ENCODE peak calls at places on chromosomes 2 and 18, in four cellular contexts. J is WTC11, H is K562, C is HepG2. E is an unnamed sample.

GRCh38 chr2:143422681-143423080 is 293.5 kb downstream of the ARHGAP15 start:
- DNase-seq in H (no peak), J (no peak), C (no peak), E (no peak)

GRCh38 chr18:58856881-58857280 is 7.8 kb upstream of the ZNF532 start:
- DNase-seq in H (no peak), C (no peak), J (no peak), E (no peak)

GRCh38 chr2:47796090-47796697 is 13.2 kb downstream of the MSH6 start:
- DNase-seq in C (no peak), H (no peak), J (no peak), E (no peak)

GRCh38 chr2:43611987-43612894 is 16.4 kb upstream of the THADA start:
- DNase-seq in C (peak; percentile 73), H (peak; percentile 71), J (peak; percentile 78), E (peak; percentile 69)

GRCh38 chr18:864872-865273 is 39.8 kb upstream of the ADCYAP1 start:
- DNase-seq in C (peak; percentile 60), J (peak; percentile 80), H (peak; percentile 73), E (peak; percentile 72)

GRCh38 chr2:88874063-88874657 is 182.7 kb downstream of the RPIA start:
- DNase-seq in C (peak; percentile 53), J (peak; percentile 26), H (peak; percentile 49), E (peak; percentile 47)

GRCh38 chr2:149729575-149729974 is 142.0 kb upstream of the MMADHC start:
- DNase-seq in J (no peak), H (no peak), C (no peak), E (no peak)

GRCh38 chr2:68290825-68291224 is 28.9 kb downstream of the CNRIP1 start:
- DNase-seq in C (no peak), H (no peak), J (no peak), E (no peak)

GRCh38 chr2:240139666-240140393 is 628 bp downstream of the OTOS start:
- DNase-seq in H (no peak), J (no peak), C (no peak), E (no peak)

GRCh38 chr2:240138275-240138984 is 2.0 kb downstream of the OTOS start:
- DNase-seq in H (no peak), J (no peak), C (no peak), E (no peak)

GRCh38 chr2:240140511-240140910 is at the start of gene OTOS:
- DNase-seq in J (no peak), H (no peak), C (no peak), E (no peak)

GRCh38 chr2:240137596-240138274 is 1.6 kb upstream of the COPS9 start:
- DNase-seq in J (no peak), H (no peak), C (no peak), E (no peak)

GRCh38 chr2:240139011-240139441 is 1.4 kb downstream of the OTOS start:
- DNase-seq in J (no peak), H (no peak), C (no peak), E (no peak)
- TF ChIP-seq ELF4 in J (no peak), H (no peak), C (no peak), E (no peak)

GRCh38 chr2:11767779-11768178 is 21.3 kb downstream of the LPIN1 start:
- DNase-seq in H (no peak), J (no peak), C (no peak), E (no peak)

GRCh38 chr2:11764920-11765319 is 18.5 kb downstream of the LPIN1 start:
- DNase-seq in C (no peak), J (no peak), H (no peak), E (no peak)

GRCh38 chr2:11764359-11764758 is 17.9 kb downstream of the LPIN1 start:
- DNase-seq in H (no peak), C (no peak), J (no peak), E (no peak)

GRCh38 chr2:11766016-11766415 is 19.6 kb downstream of the LPIN1 start:
- DNase-seq in H (no peak), C (no peak), J (no peak), E (no peak)

GRCh38 chr2:11765501-11765900 is 19.1 kb downstream of the LPIN1 start:
- DNase-seq in J (no peak), C (no peak), H (no peak), E (no peak)
- TF ChIP-seq ELF4 in J (no peak), C (no peak), H (no peak), E (no peak)

DNA sequence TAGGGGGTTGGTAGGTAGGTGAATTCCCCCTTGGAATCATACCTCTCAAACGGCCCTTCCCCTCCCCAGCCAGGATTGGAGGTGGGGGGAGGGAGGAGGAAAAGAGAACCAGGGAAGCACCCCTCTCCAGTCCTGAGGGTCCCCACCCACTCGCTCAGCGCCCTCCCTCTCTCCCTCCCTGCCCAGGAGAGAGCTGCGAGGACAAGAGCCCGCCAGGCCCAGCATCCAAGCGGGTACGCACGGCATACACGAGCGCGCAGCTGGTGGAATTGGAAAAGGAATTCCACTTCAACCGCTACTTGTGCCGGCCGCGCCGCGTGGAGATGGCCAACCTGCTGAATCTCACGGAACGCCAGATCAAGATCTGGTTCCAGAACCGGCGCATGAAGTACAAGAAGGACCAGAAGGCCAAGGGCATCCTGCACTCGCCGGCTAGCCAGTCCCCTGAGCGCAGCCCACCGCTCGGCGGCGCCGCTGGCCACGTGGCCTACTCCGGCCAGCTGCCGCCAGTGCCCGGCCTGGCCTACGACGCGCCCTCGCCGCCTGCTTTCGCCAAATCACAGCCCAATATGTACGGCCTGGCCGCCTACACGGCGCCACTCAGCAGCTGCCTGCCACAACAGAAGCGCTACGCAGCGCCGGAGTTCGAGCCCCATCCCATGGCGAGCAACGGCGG is 14.4 kb downstream of the HOXD3 start:
- DNase-seq in H (no peak), C (no peak), J (peak; percentile 62), E (no peak)
- TF ChIP-seq ELF4 in H (no peak), C (no peak), J (no peak), E (no peak)

DNA sequence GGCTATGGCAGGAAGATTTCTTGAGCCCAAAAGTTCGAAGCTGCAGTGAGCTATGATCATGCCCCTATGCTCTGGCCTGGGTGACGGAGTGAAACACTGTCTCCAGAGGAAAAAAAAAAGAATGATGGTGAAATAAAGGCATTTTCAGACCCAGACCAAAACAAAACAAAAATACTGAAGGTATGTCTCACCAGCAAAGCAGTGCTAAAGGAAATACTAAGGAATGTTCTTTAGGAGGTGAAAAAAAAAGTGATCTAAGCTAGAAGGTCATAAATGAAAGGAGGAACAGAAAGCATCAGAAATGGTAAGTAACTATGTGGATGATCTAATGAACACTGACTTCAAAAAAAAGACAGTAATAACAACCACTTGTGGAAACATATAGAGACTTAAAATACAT is 18.7 kb downstream of the SS18 start:
- DNase-seq in J (no peak), H (no peak), C (no peak), E (no peak)
- TF ChIP-seq ELF4 in J (no peak), H (no peak), C (no peak), E (no peak)

GRCh38 chr2:30098271-30099005 is 48.4 kb upstream of the YPEL5 start:
- DNase-seq in H (no peak), C (no peak), J (no peak), E (no peak)
- TF ChIP-seq ELF4 in H (no peak), C (no peak), J (no peak), E (no peak)

DNA sequence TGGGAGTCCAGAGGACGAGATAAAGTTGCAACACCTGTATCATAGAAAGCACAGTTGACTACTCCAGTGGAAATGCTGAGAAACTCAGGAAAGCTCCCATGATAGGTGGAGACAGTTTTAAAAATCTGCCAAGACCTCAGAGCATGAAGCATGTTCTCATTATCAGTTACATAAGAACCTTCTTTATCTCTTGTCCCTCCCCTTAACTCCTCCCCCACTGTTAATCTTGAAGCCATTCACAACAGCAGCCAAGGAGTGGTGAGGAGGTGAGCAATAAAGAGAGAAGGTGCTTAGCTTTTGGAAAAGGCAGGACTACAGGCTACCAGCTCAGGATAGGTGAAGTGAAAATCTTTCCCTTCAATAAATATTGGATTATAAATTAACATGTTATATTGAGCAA is 657.9 kb downstream of the NYAP2 start:
- DNase-seq in C (no peak), H (no peak), J (no peak), E (no peak)
- TF ChIP-seq ELF4 in C (no peak), H (no peak), J (no peak), E (no peak)

GRCh38 chr2:137969418-137969765 is 5.1 kb downstream of the HNMT start:
- DNase-seq in C (no peak), H (no peak), J (no peak), E (no peak)
- TF ChIP-seq ELF4 in C (no peak), H (no peak), J (no peak), E (no peak)

DNA sequence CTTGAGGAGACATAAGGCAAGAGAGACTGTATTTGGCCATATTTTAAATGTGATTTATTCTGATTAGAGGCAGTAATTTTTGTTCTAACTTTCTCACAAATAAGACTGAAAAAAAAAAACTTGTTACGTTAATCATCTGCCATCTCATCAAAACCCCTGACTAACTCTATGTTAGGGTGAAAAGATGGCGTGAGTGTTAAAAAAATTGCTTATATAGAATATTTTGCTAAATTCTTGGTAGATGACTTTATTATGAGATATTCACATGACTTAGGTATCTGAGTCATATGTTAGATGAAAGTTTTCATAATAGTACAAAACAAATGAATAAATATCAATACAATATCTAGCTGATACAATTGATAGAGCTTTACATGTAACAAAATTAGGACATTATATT is 1508.7 kb upstream of the TMEFF2 start:
- DNase-seq in J (no peak), H (no peak), C (no peak), E (no peak)
- TF ChIP-seq ELF4 in J (no peak), H (no peak), C (no peak), E (no peak)

GRCh38 chr18:75121266-75121665 is 87.7 kb downstream of the PTGR3 start:
- DNase-seq in C (no peak), H (no peak), J (no peak), E (no peak)
- TF ChIP-seq ELF4 in C (no peak), H (no peak), J (no peak), E (no peak)

GRCh38 chr2:239259173-239259572 is 141.6 kb downstream of the HDAC4 start:
- DNase-seq in C (no peak), J (no peak), H (no peak), E (no peak)
- TF ChIP-seq ELF4 in C (no peak), J (no peak), H (no peak), E (no peak)